ENCODE peak calls at places on chromosomes 7 and 10, in nine cellular contexts. J is nucleus accumbens; B is A549; P is stimulated activated CD8-positive, alpha-beta memory T cell treated with anti-CD3 and anti-CD28 coated beads, Interleukin-12 subunit alpha, Interleukin-12 subunit beta, amount 100 ng/mL, for 4 hours; O is activated CD4-positive, alpha-beta T cell treated with anti-CD3 and anti-CD28 coated beads for 48 hours; U is endothelial cell of umbilical vein; C is GM03348; X is GM23248; Z is NCI-H69. M is an unnamed sample.
A peak's percentile ranks its signal among the peaks of the same experiment; 100 is the strongest.

GRCh38 chr10:44417761-44418160 is 32.9 kb upstream of the CXCL12 start:
- DNase-seq in J (no peak), B (no peak), P (no peak), O (no peak), U (no peak), C (no peak), X (no peak), Z (no peak), M (no peak)

GRCh38 chr7:116534790-116535189 is 10.0 kb downstream of the CAV1 start:
- DNase-seq in J (no peak), B (no peak), P (no peak), O (no peak), U (no peak), C (peak; percentile 45), X (peak; percentile 64), Z (no peak), M (peak; percentile 90)

GRCh38 chr10:71964669-71965515 is 697 bp downstream of the CHST3 start:
- DNase-seq in J (no peak), B (peak; percentile 40), P (no peak), O (peak; percentile 74), U (peak; percentile 69), C (peak; percentile 87), X (peak; percentile 97), Z (peak; percentile 43), M (peak; percentile 82)

GRCh38 chr10:34178756-34179155 is 636.3 kb downstream of the PARD3 start:
- DNase-seq in J (no peak), B (no peak), P (no peak), O (no peak), U (no peak), C (no peak), X (no peak), Z (no peak), M (no peak)

GRCh38 chr7:120564145-120564544 is 291.2 kb downstream of the KCND2 start:
- DNase-seq in J (no peak), B (no peak), P (no peak), O (no peak), U (no peak), C (no peak), X (no peak), Z (no peak), M (no peak)

GRCh38 chr10:33719005-33719703 is 384.7 kb upstream of the NRP1 start:
- DNase-seq in J (no peak), B (no peak), P (no peak), O (no peak), U (peak; percentile 60), C (no peak), X (no peak), Z (no peak), M (no peak)

GRCh38 chr10:57507788-57508187 is 759.9 kb downstream of the IPMK start:
- DNase-seq in J (no peak), B (no peak), P (no peak), O (no peak), U (no peak), C (no peak), X (no peak), Z (no peak), M (no peak)

GRCh38 chr7:86963599-86964230 is 95.7 kb downstream of the ELAPOR2 start:
- DNase-seq in J (no peak), B (no peak), P (no peak), O (no peak), U (no peak), C (peak; percentile 16), X (peak; percentile 36), Z (no peak), M (peak; percentile 68)

GRCh38 chr10:22042557-22043326 is 39.2 kb upstream of the DNAJC1 start:
- DNase-seq in J (peak; percentile 1), B (peak; percentile 28), P (no peak), O (no peak), U (no peak), C (no peak), X (no peak), Z (peak; percentile 43), M (no peak)

GRCh38 chr10:124917939-124918830 is 23.7 kb upstream of the ZRANB1 start:
- DNase-seq in J (no peak), B (no peak), P (no peak), O (no peak), U (peak; percentile 27), C (peak; percentile 72), X (peak; percentile 78), Z (no peak), M (peak; percentile 83)

GRCh38 chr10:103736763-103737162 is 118.6 kb downstream of the SH3PXD2A start:
- DNase-seq in J (no peak), B (peak; percentile 46), P (no peak), O (peak; percentile 37), U (peak; percentile 30), C (no peak), X (no peak), Z (peak; percentile 53), M (no peak)

GRCh38 chr7:106068538-106068961 is 43.6 kb downstream of the SYPL1 start:
- DNase-seq in J (no peak), B (no peak), P (no peak), O (no peak), U (no peak), C (peak; percentile 30), X (peak; percentile 67), Z (peak; percentile 24), M (no peak)

GRCh38 chr7:47102442-47102841 is 479.5 kb downstream of the TNS3 start:
- DNase-seq in J (no peak), B (no peak), P (no peak), O (no peak), U (no peak), C (no peak), X (no peak), Z (no peak), M (no peak)

GRCh38 chr10:44926771-44927751 is 15.9 kb downstream of the TMEM72 start:
- DNase-seq in J (no peak), B (no peak), P (no peak), O (no peak), U (no peak), C (no peak), X (peak; percentile 63), Z (no peak), M (peak; percentile 10)

GRCh38 chr7:135260930-135261721 is 27.5 kb downstream of the STRA8 start:
- DNase-seq in J (peak; percentile 59), B (no peak), P (no peak), O (no peak), U (peak; percentile 36), C (peak; percentile 32), X (peak; percentile 16), Z (no peak), M (peak; percentile 25)

GRCh38 chr10:79982861-79983260 is 34.0 kb upstream of the SFTPD start:
- DNase-seq in J (no peak), B (no peak), P (no peak), O (no peak), U (no peak), C (no peak), X (no peak), Z (peak; percentile 13), M (no peak)

GRCh38 chr7:23335621-23336020 is 36.5 kb downstream of the MALSU1 start:
- DNase-seq in J (no peak), B (no peak), P (no peak), O (no peak), U (peak; percentile 83), C (no peak), X (no peak), Z (peak; percentile 48), M (no peak)

GRCh38 chr7:139767561-139767982 is 10.2 kb downstream of the HIPK2 start:
- DNase-seq in J (no peak), B (no peak), P (no peak), O (no peak), U (peak; percentile 38), C (no peak), X (no peak), Z (no peak), M (no peak)

GRCh38 chr10:64430690-64431323 is 909.6 kb downstream of the REEP3 start:
- DNase-seq in J (peak; percentile 8), B (no peak), P (no peak), O (no peak), U (peak; percentile 12), C (no peak), X (no peak), Z (no peak), M (peak; percentile 1)

M was measured in AG10803.